ENCODE peak calls at places on chromosomes 1 and 21, in nine cellular contexts. G is fibroblast of lung, T is K562, B is IMR-90, D is BJ, F is fibroblast of mammary gland, U is adipocyte, C is H7, E is pancreas. M is an unnamed sample.

GRCh38 chr21:44428281-44428942 is 26.9 kb upstream of the LRRC3 start:
- DNase-seq in G (no peak), T (peak), B (no peak), D (no peak), F (no peak), U (no peak), C (peak), E (peak), M (peak)

GRCh38 chr1:153192697-153193096 is 10.5 kb upstream of the LELP1 start:
- DNase-seq in G (no peak), T (peak), B (no peak), D (no peak), F (no peak), U (no peak), C (peak), E (no peak), M (no peak)

GRCh38 chr1:156601122-156601830 is at the start of gene GPATCH4:
- DNase-seq in G (peak), T (peak), B (peak), D (peak), F (peak), U (peak), C (peak), E (peak), M (peak)

GRCh38 chr1:46180082-46180616 is 3.9 kb upstream of the P3R3URF start:
- DNase-seq in G (no peak), T (peak), B (no peak), D (no peak), F (no peak), U (no peak), C (peak), E (no peak), M (peak)

GRCh38 chr1:110464340-110464739 is 13.4 kb downstream of the PROK1 start:
- DNase-seq in G (peak), T (no peak), B (peak), D (peak), F (peak), U (peak), C (no peak), E (no peak), M (no peak)

GRCh38 chr1:202857136-202857610 is 31.8 kb downstream of the RABIF start:
- DNase-seq in G (no peak), T (no peak), B (no peak), D (no peak), F (no peak), U (no peak), C (no peak), E (no peak), M (no peak)

GRCh38 chr1:29713857-29714256 is 477.5 kb downstream of the PTPRU start:
- DNase-seq in G (peak), T (no peak), B (peak), D (no peak), F (peak), U (peak), C (no peak), E (no peak), M (no peak)

GRCh38 chr1:147273409-147274307 is 31.2 kb downstream of the CHD1L start:
- DNase-seq in G (peak), T (peak), B (peak), D (peak), F (peak), U (peak), C (peak), E (no peak), M (no peak)

GRCh38 chr1:48775817-48776399 is 783 bp downstream of the BEND5 start:
- DNase-seq in G (no peak), T (no peak), B (no peak), D (no peak), F (no peak), U (no peak), C (no peak), E (no peak), M (peak)

GRCh38 chr1:228304766-228305395 is 97.0 kb downstream of the OBSCN start:
- DNase-seq in G (no peak), T (no peak), B (no peak), D (no peak), F (no peak), U (no peak), C (no peak), E (no peak), M (peak)

GRCh38 chr21:45532826-45533730 is 9.2 kb downstream of the SLC19A1 start:
- DNase-seq in G (no peak), T (no peak), B (no peak), D (no peak), F (no peak), U (no peak), C (no peak), E (peak), M (peak)

GRCh38 chr1:190679032-190679431 is 201.4 kb upstream of the BRINP3 start:
- DNase-seq in G (peak), T (no peak), B (peak), D (no peak), F (no peak), U (peak), C (no peak), E (no peak), M (no peak)

GRCh38 chr1:212858461-212859265 is 588 bp downstream of the FLVCR1 start:
- DNase-seq in G (peak), T (no peak), B (peak), D (no peak), F (peak), U (peak), C (no peak), E (peak), M (peak)

GRCh38 chr1:60390593-60391282 is 317.2 kb upstream of the C1orf87 start:
- DNase-seq in G (no peak), T (no peak), B (no peak), D (no peak), F (no peak), U (no peak), C (no peak), E (no peak), M (no peak)

GRCh38 chr1:116334868-116335649 is 38.0 kb upstream of the ATP1A1 start:
- DNase-seq in G (no peak), T (no peak), B (peak), D (no peak), F (peak), U (no peak), C (no peak), E (no peak), M (no peak)

GRCh38 chr1:99482750-99483149 is 163.2 kb upstream of the PALMD start:
- DNase-seq in G (no peak), T (no peak), B (no peak), D (no peak), F (no peak), U (no peak), C (no peak), E (no peak), M (no peak)

GRCh38 chr1:197144570-197145325 is 1.7 kb downstream of the ASPM start:
- DNase-seq in G (peak), T (peak), B (peak), D (no peak), F (peak), U (peak), C (no peak), E (no peak), M (no peak)

GRCh38 chr1:166766942-166767341 is 72.3 kb upstream of the POGK start:
- DNase-seq in G (no peak), T (no peak), B (no peak), D (no peak), F (no peak), U (no peak), C (no peak), E (no peak), M (no peak)

GRCh38 chr1:209634005-209634737 is 18.1 kb downstream of the LAMB3 start:
- DNase-seq in G (no peak), T (no peak), B (peak), D (no peak), F (no peak), U (no peak), C (no peak), E (no peak), M (no peak)

GRCh38 chr1:200624679-200625335 is 4.3 kb upstream of the KIF14 start:
- DNase-seq in G (peak), T (no peak), B (no peak), D (no peak), F (no peak), U (no peak), C (no peak), E (no peak), M (no peak)

GRCh38 chr1:226547754-226548191 is 791 bp upstream of the STUM start:
- DNase-seq in G (peak), T (peak), B (peak), D (peak), F (peak), U (peak), C (peak), E (peak), M (peak)

GRCh38 chr1:211833174-211833820 is 2.7 kb upstream of the LPGAT1 start:
- DNase-seq in G (no peak), T (no peak), B (no peak), D (no peak), F (no peak), U (no peak), C (no peak), E (no peak), M (no peak)

GRCh38 chr1:36781098-36781497 is 253.2 kb downstream of the GRIK3 start:
- DNase-seq in G (no peak), T (no peak), B (no peak), D (no peak), F (no peak), U (no peak), C (no peak), E (no peak), M (no peak)

GRCh38 chr21:43369124-43369523 is 57.8 kb downstream of the SIK1 start:
- DNase-seq in G (peak), T (no peak), B (peak), D (no peak), F (peak), U (peak), C (no peak), E (no peak), M (peak)

GRCh38 chr1:21893046-21893805 is 43.9 kb downstream of the HSPG2 start:
- DNase-seq in G (no peak), T (no peak), B (no peak), D (no peak), F (no peak), U (no peak), C (no peak), E (no peak), M (no peak)

GRCh38 chr1:86581250-86581649 is 34.4 kb downstream of the CLCA4 start:
- DNase-seq in G (no peak), T (no peak), B (no peak), D (no peak), F (no peak), U (no peak), C (no peak), E (no peak), M (no peak)

GRCh38 chr1:244755673-244756072 is 79.8 kb upstream of the COX20 start:
- DNase-seq in G (no peak), T (no peak), B (no peak), D (no peak), F (no peak), U (no peak), C (no peak), E (no peak), M (no peak)

GRCh38 chr21:43367296-43367695 is 59.6 kb downstream of the SIK1 start:
- DNase-seq in G (no peak), T (no peak), B (no peak), D (no peak), F (no peak), U (no peak), C (no peak), E (no peak), M (no peak)

GRCh38 chr1:228373681-228374571 is 32.7 kb downstream of the TRIM11 start:
- DNase-seq in G (no peak), T (no peak), B (no peak), D (no peak), F (no peak), U (no peak), C (peak), E (no peak), M (no peak)

GRCh38 chr1:60425528-60425927 is 352.0 kb upstream of the C1orf87 start:
- DNase-seq in G (peak), T (peak), B (no peak), D (no peak), F (peak), U (peak), C (peak), E (no peak), M (no peak)

GRCh38 chr1:228375578-228376261 is 30.9 kb downstream of the TRIM11 start:
- DNase-seq in G (no peak), T (no peak), B (no peak), D (no peak), F (no peak), U (no peak), C (peak), E (peak), M (no peak)

GRCh38 chr1:58905628-58906256 is 121.9 kb upstream of the JUN start:
- DNase-seq in G (no peak), T (no peak), B (no peak), D (no peak), F (no peak), U (no peak), C (no peak), E (no peak), M (no peak)

GRCh38 chr1:231694081-231694443 is 67.5 kb downstream of the DISC1 start:
- DNase-seq in G (no peak), T (no peak), B (no peak), D (no peak), F (no peak), U (no peak), C (no peak), E (no peak), M (no peak)

GRCh38 chr1:202697038-202697437 is 13.2 kb downstream of the SYT2 start:
- DNase-seq in G (no peak), T (no peak), B (no peak), D (no peak), F (no peak), U (no peak), C (peak), E (peak), M (peak)

GRCh38 chr21:43658769-43659135 is 536 bp downstream of the HSF2BP start:
- DNase-seq in G (no peak), T (no peak), B (no peak), D (no peak), F (no peak), U (no peak), C (peak), E (peak), M (no peak)

GRCh38 chr1:10474613-10475507 is at the start of gene PEX14:
- DNase-seq in G (peak), T (peak), B (peak), D (peak), F (peak), U (peak), C (peak), E (peak), M (peak)

GRCh38 chr1:6249732-6250689 is 6.0 kb downstream of the HES3 start:
- DNase-seq in G (no peak), T (peak), B (no peak), D (no peak), F (no peak), U (no peak), C (peak), E (no peak), M (no peak)

GRCh38 chr1:6251233-6251632 is 7.3 kb downstream of the HES3 start:
- DNase-seq in G (no peak), T (no peak), B (no peak), D (no peak), F (no peak), U (no peak), C (no peak), E (no peak), M (no peak)

GRCh38 chr1:6247651-6248050 is 3.7 kb downstream of the HES3 start:
- DNase-seq in G (no peak), T (no peak), B (no peak), D (no peak), F (no peak), U (no peak), C (peak), E (no peak), M (no peak)

GRCh38 chr1:6248161-6248776 is 4.3 kb downstream of the HES3 start:
- DNase-seq in G (no peak), T (no peak), B (no peak), D (no peak), F (no peak), U (no peak), C (no peak), E (no peak), M (no peak)

GRCh38 chr1:6248798-6249731 is 5.1 kb downstream of the HES3 start:
- DNase-seq in G (peak), T (peak), B (no peak), D (no peak), F (peak), U (peak), C (peak), E (no peak), M (no peak)
- H3K4me3 ChIP-seq in G (no peak), T (no peak), B (no peak), D (peak), F (no peak), U (no peak), C (peak), E (no peak), M (peak)

DNA sequence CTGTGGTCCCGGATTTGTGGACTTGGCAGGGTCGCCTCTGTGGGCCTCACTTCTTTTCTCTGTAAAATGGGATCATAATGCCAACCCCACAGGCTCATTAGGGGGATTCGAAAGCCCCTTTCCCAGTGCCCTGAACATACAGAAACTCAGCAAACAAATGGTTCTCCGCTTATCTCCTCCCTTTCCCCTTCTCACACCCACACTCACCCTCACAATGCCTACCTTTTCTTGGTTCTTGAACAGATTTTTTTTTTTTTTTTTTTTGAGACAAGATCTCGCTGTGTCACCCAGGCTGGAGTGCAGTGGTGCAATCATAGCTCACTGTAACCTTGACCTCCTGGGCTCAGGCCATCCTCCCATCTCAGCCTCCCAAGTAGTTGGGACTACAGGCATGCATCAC is 175.7 kb downstream of the KAZN start:
- DNase-seq in G (no peak), T (no peak), B (no peak), D (no peak), F (no peak), U (no peak), C (no peak), E (no peak), M (no peak)
- H3K4me3 ChIP-seq in G (no peak), T (no peak), B (no peak), D (no peak), F (no peak), U (no peak), C (no peak), E (no peak), M (no peak)

GRCh38 chr1:184473176-184473966 is 86.5 kb downstream of the C1orf21 start:
- DNase-seq in G (no peak), T (no peak), B (no peak), D (no peak), F (no peak), U (no peak), C (no peak), E (no peak), M (no peak)

GRCh38 chr1:184469391-184469790 is 82.6 kb downstream of the C1orf21 start:
- DNase-seq in G (no peak), T (no peak), B (no peak), D (no peak), F (no peak), U (no peak), C (no peak), E (no peak), M (no peak)

GRCh38 chr1:184476187-184476586 is 89.4 kb downstream of the C1orf21 start:
- DNase-seq in G (no peak), T (no peak), B (no peak), D (no peak), F (no peak), U (no peak), C (no peak), E (no peak), M (no peak)

GRCh38 chr1:184471686-184472085 is 84.9 kb downstream of the C1orf21 start:
- DNase-seq in G (no peak), T (no peak), B (no peak), D (no peak), F (no peak), U (no peak), C (no peak), E (no peak), M (no peak)

GRCh38 chr1:184472117-184472516 is 85.3 kb downstream of the C1orf21 start:
- DNase-seq in G (no peak), T (no peak), B (no peak), D (no peak), F (no peak), U (no peak), C (no peak), E (no peak), M (no peak)
- H3K4me3 ChIP-seq in G (no peak), T (no peak), B (no peak), D (no peak), F (no peak), U (peak), C (no peak), E (no peak), M (no peak)

GRCh38 chr1:27724961-27725373 is 794 bp upstream of the FAM76A start:
- DNase-seq in G (peak), T (peak), B (no peak), D (no peak), F (no peak), U (peak), C (peak), E (peak), M (no peak)

GRCh38 chr1:27725374-27726172 is at the start of gene FAM76A:
- DNase-seq in G (peak), T (peak), B (peak), D (peak), F (peak), U (peak), C (peak), E (peak), M (peak)

GRCh38 chr1:27727126-27727525 is 1.4 kb downstream of the FAM76A start:
- DNase-seq in G (peak), T (no peak), B (peak), D (no peak), F (peak), U (peak), C (no peak), E (no peak), M (no peak)

GRCh38 chr1:27726173-27726793 is 522 bp downstream of the FAM76A start:
- DNase-seq in G (peak), T (peak), B (peak), D (no peak), F (peak), U (peak), C (peak), E (peak), M (peak)
- H3K4me3 ChIP-seq in G (peak), T (peak), B (peak), D (peak), F (peak), U (peak), C (peak), E (peak), M (peak)

GRCh38 chr1:161718559-161719324 is 2.6 kb upstream of the FCRLB start:
- DNase-seq in G (no peak), T (no peak), B (no peak), D (no peak), F (no peak), U (no peak), C (no peak), E (no peak), M (no peak)
- H3K4me3 ChIP-seq in G (no peak), T (no peak), B (no peak), D (no peak), F (no peak), U (no peak), C (no peak), E (no peak), M (no peak)

M was measured in Peyer's patch.